ENCODE peak calls at places on chromosomes 5 and 9, in four cellular contexts. G, J, X and I are unnamed samples. For H3K4me1, the result is how much of the 10 kb centered on the place peaks cover.

GRCh38 chr9:13750639-13751038 is 471.1 kb upstream of the MPDZ start:
- DNase-seq in G (no peak), J (no peak), X (no peak), I (no peak)

GRCh38 chr5:123450641-123451421 is 27.6 kb upstream of the CEP120 start:
- DNase-seq in G (peak), J (peak), X (no peak), I (no peak)

GRCh38 chr5:179487145-179487544 is 63.2 kb upstream of the RUFY1 start:
- DNase-seq in G (no peak), J (no peak), X (no peak), I (no peak)

GRCh38 chr9:4553951-4554381 is 63.7 kb downstream of the SLC1A1 start:
- DNase-seq in G (peak), J (peak), X (no peak), I (no peak)

GRCh38 chr9:100472725-100473261 is at the start of gene TMEFF1:
- DNase-seq in G (peak), J (peak), X (peak), I (no peak)

GRCh38 chr9:136231478-136232297 is 13.9 kb downstream of the QSOX2 start:
- DNase-seq in G (no peak), J (no peak), X (no peak), I (peak)

GRCh38 chr5:7348168-7348802 is 47.7 kb upstream of the ADCY2 start:
- DNase-seq in G (no peak), J (no peak), X (no peak), I (no peak)

GRCh38 chr9:95822583-95823431 is 52.7 kb upstream of the ERCC6L2 start:
- DNase-seq in G (peak), J (peak), X (no peak), I (no peak)

GRCh38 chr5:66558562-66558961 is 37.6 kb upstream of the MAST4 start:
- DNase-seq in G (no peak), J (peak), X (no peak), I (no peak)

GRCh38 chr5:128304121-128304520 is 220.6 kb downstream of the SLC12A2 start:
- DNase-seq in G (peak), J (peak), X (no peak), I (no peak)

GRCh38 chr5:15560421-15560820 is 60.4 kb downstream of the FBXL7 start:
- DNase-seq in G (no peak), J (no peak), X (no peak), I (no peak)

GRCh38 chr5:34598177-34598794 is 57.8 kb upstream of the RAI14 start:
- DNase-seq in G (peak), J (peak), X (no peak), I (no peak)

GRCh38 chr9:117411547-117411946 is 3.3 kb downstream of the ASTN2 start:
- DNase-seq in G (no peak), J (peak), X (peak), I (no peak)

GRCh38 chr5:127313847-127314473 is 23.4 kb downstream of the MEGF10 start:
- DNase-seq in G (peak), J (peak), X (peak), I (peak)

GRCh38 chr5:178487911-178488310 is 102.3 kb downstream of the COL23A1 start:
- DNase-seq in G (no peak), J (no peak), X (no peak), I (no peak)

GRCh38 chr5:95712347-95712958 is 18.7 kb upstream of the RHOBTB3 start:
- DNase-seq in G (peak), J (peak), X (no peak), I (peak)

GRCh38 chr9:16521868-16522381 is 348.5 kb downstream of the BNC2 start:
- DNase-seq in G (peak), J (peak), X (no peak), I (no peak)

GRCh38 chr5:127112347-127112864 is 39.1 kb upstream of the C5orf63 start:
- DNase-seq in G (no peak), J (no peak), X (no peak), I (no peak)

GRCh38 chr5:57785946-57786345 is 303.3 kb upstream of the ACTBL2 start:
- DNase-seq in G (no peak), J (no peak), X (no peak), I (no peak)

GRCh38 chr5:154618696-154619095 is 136.5 kb upstream of the LARP1 start:
- DNase-seq in G (no peak), J (no peak), X (no peak), I (no peak)

GRCh38 chr9:135081731-135082130 is 5.7 kb upstream of the OLFM1 start:
- DNase-seq in G (no peak), J (no peak), X (no peak), I (no peak)

GRCh38 chr9:133679056-133679455 is 42.9 kb downstream of the DBH start:
- DNase-seq in G (no peak), J (no peak), X (no peak), I (peak)

GRCh38 chr9:106127771-106128170 is 433.4 kb downstream of the TMEM38B start:
- DNase-seq in G (no peak), J (no peak), X (no peak), I (no peak)

GRCh38 chr5:74578356-74579044 is 62.0 kb downstream of the ENC1 start:
- DNase-seq in G (no peak), J (no peak), X (no peak), I (no peak)

GRCh38 chr9:128685636-128686489 is 3.2 kb upstream of the SET start:
- DNase-seq in G (no peak), J (no peak), X (no peak), I (peak)
- H3K4me1 ChIP-seq in G (under half), J (under half), X (half or more), I (under half)

GRCh38 chr5:16735092-16735970 is 118.5 kb upstream of the RETREG1 start:
- DNase-seq in G (no peak), J (peak), X (peak), I (no peak)
- H3K27ac ChIP-seq in G (peak), J (no peak), X (peak), I (peak)

GRCh38 chr9:131018621-131019020 is 9.6 kb downstream of the LAMC3 start:
- DNase-seq in G (no peak), J (no peak), X (peak), I (no peak)
- TF ChIP-seq CTCF in G (peak), J (no peak), X (peak), I (no peak)

GRCh38 chr9:91946825-91947224 is 3.2 kb downstream of the ROR2 start:
- DNase-seq in G (no peak), J (peak), X (no peak), I (no peak)

GRCh38 chr9:91949946-91950664 is at the start of gene ROR2:
- DNase-seq in G (peak), J (peak), X (no peak), I (peak)

GRCh38 chr9:91948423-91949292 is 1.4 kb downstream of the ROR2 start:
- DNase-seq in G (no peak), J (peak), X (no peak), I (peak)

GRCh38 chr9:91948061-91948422 is 2.0 kb downstream of the ROR2 start:
- DNase-seq in G (no peak), J (peak), X (no peak), I (no peak)

DNA sequence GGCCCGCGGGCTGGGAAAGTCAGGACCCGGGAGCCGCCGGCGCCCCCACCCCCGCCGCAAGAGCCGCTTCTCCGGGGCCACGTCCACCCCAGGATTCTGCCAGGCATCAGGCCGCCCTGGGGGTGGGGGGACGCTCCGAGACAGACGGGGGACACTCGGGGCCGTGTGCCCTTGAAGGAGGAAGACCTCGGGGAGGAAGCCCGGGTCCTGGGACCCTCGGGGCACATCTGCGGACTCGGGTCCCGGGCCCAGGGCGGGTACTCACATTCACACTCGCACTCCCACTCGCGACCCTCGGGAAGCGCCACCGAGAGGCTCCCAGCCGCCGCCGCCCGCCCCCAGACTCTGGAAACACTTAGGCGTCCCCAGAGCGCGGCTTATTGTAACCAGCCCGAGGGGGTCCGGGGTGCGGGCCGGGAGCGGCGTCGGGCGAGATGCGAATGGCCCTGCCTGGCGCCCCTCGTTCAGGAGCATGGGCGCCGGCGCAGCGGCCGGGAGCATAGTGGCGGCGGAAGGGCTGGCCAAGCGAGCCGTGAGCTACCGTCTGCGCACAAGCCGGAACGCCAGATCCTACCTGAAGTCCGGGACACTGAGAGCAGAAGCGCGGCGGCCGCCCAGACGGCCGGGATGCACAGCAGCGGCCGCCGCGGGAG is 609 bp downstream of the ROR2 start:
- DNase-seq in G (no peak), J (peak), X (no peak), I (peak)
- H3K4me1 ChIP-seq in G (under half), J (under half), X (under half), I (under half)

GRCh38 chr9:37811906-37812476 is 11.4 kb downstream of the DCAF10 start:
- DNase-seq in G (no peak), J (no peak), X (no peak), I (no peak)
- H3K27ac ChIP-seq in G (no peak), J (no peak), X (peak), I (no peak)

DNA sequence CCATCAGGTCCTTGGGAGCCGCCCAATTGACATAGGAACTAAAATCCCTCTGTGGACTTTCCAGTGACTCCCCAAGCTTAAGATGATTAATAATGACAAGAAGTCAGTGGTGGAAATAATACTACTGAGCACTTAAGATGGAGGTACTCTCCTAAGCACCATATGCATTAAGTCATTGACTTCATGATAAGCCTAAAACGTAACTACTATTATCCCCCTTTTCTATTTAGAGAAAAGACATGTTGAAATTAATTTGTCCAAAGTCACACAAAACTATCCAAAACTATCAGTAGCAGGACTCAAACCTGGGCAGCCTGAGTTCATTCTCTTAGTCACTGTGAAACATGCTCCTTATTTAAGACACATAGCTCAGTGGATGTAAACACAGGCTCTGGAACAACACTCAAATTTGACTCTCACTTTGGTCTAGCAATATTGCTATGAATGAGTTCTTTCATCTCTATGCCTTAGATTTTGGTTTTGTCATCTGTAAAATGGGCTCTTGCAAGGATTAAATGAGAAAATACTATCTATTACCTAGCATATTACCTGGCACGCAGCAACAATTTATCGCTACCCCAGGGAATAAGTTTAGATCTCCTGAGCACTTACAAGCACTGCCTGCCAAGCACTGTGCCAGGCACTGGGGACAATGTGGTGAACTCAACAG is 9.5 kb downstream of the SPRY4 start:
- DNase-seq in G (no peak), J (no peak), X (no peak), I (no peak)
- TF ChIP-seq CTCF in G (no peak), J (no peak), X (no peak), I (no peak)